ENCODE peak calls at places on chromosomes 12 and 14, in five cellular contexts. One of them, this sample, is unnamed.

GRCh38 chr12:119940881-119941280 is 48.2 kb upstream of the BICDL1 start:
- DNase-seq in K562: no peak
- DNase-seq in GM12891: no peak
- DNase-seq in HepG2: peak; percentile 89
- DNase-seq in H1: peak; percentile 1
- DNase-seq in this sample: no peak

GRCh38 chr12:59657711-59658110 is 61.9 kb downstream of the SLC16A7 start:
- DNase-seq in K562: no peak
- DNase-seq in GM12891: no peak
- DNase-seq in HepG2: no peak
- DNase-seq in H1: no peak
- DNase-seq in this sample: no peak

GRCh38 chr14:105773584-105773983 is 247.2 kb downstream of the TMEM121 start:
- DNase-seq in K562: no peak
- DNase-seq in GM12891: no peak
- DNase-seq in HepG2: no peak
- DNase-seq in H1: no peak
- DNase-seq in this sample: no peak

GRCh38 chr12:106068296-106068695 is 70.5 kb downstream of the NUAK1 start:
- DNase-seq in K562: no peak
- DNase-seq in GM12891: no peak
- DNase-seq in HepG2: no peak
- DNase-seq in H1: no peak
- DNase-seq in this sample: no peak

GRCh38 chr14:104718871-104719270 is 5.2 kb upstream of the ADSS1 start:
- DNase-seq in K562: no peak
- DNase-seq in GM12891: no peak
- DNase-seq in HepG2: no peak
- DNase-seq in H1: no peak
- DNase-seq in this sample: no peak

GRCh38 chr12:3622732-3623690 is 129.9 kb downstream of the CRACR2A start:
- DNase-seq in K562: no peak
- DNase-seq in GM12891: peak; percentile 32
- DNase-seq in HepG2: no peak
- DNase-seq in H1: no peak
- DNase-seq in this sample: no peak

GRCh38 chr12:65881965-65882413 is 57.7 kb downstream of the HMGA2 start:
- DNase-seq in K562: no peak
- DNase-seq in GM12891: peak; percentile 11
- DNase-seq in HepG2: no peak
- DNase-seq in H1: no peak
- DNase-seq in this sample: peak; percentile 6

GRCh38 chr14:56933446-56933845 is 123.2 kb upstream of the OTX2 start:
- DNase-seq in K562: no peak
- DNase-seq in GM12891: no peak
- DNase-seq in HepG2: no peak
- DNase-seq in H1: no peak
- DNase-seq in this sample: no peak

GRCh38 chr14:104109731-104110361 is 24.3 kb downstream of the ASPG start:
- DNase-seq in K562: no peak
- DNase-seq in GM12891: no peak
- DNase-seq in HepG2: no peak
- DNase-seq in H1: no peak
- DNase-seq in this sample: no peak

GRCh38 chr14:103072595-103073366 is 11.2 kb upstream of the LBHD2 start:
- DNase-seq in K562: no peak
- DNase-seq in GM12891: no peak
- DNase-seq in HepG2: no peak
- DNase-seq in H1: no peak
- DNase-seq in this sample: no peak

GRCh38 chr12:94148841-94149780 is 734 bp downstream of the PLXNC1 start:
- DNase-seq in K562: no peak
- DNase-seq in GM12891: peak; percentile 68
- DNase-seq in HepG2: no peak
- DNase-seq in H1: no peak
- DNase-seq in this sample: peak; percentile 61

GRCh38 chr12:65900912-65901672 is 76.8 kb downstream of the HMGA2 start:
- DNase-seq in K562: no peak
- DNase-seq in GM12891: no peak
- DNase-seq in HepG2: no peak
- DNase-seq in H1: no peak
- DNase-seq in this sample: no peak

GRCh38 chr14:99127651-99128167 is 144.3 kb downstream of the BCL11B start:
- DNase-seq in K562: no peak
- DNase-seq in GM12891: no peak
- DNase-seq in HepG2: no peak
- DNase-seq in H1: no peak
- DNase-seq in this sample: no peak

GRCh38 chr12:110251381-110251780 is 29.7 kb upstream of the ATP2A2 start:
- DNase-seq in K562: no peak
- DNase-seq in GM12891: no peak
- DNase-seq in HepG2: no peak
- DNase-seq in H1: no peak
- DNase-seq in this sample: no peak

GRCh38 chr12:56103823-56104108 is 593 bp upstream of the PA2G4 start:
- DNase-seq in K562: no peak
- DNase-seq in GM12891: no peak
- DNase-seq in HepG2: peak; percentile 24
- DNase-seq in H1: no peak
- DNase-seq in this sample: no peak

GRCh38 chr12:102504871-102505270 is 24.5 kb upstream of the IGF1 start:
- DNase-seq in K562: no peak
- DNase-seq in GM12891: no peak
- DNase-seq in HepG2: no peak
- DNase-seq in H1: no peak
- DNase-seq in this sample: no peak

GRCh38 chr14:67618617-67619063 is 1.1 kb upstream of the ARG2 start:
- DNase-seq in K562: peak; percentile 47
- DNase-seq in GM12891: peak; percentile 34
- DNase-seq in HepG2: peak; percentile 75
- DNase-seq in H1: no peak
- DNase-seq in this sample: no peak

GRCh38 chr12:107903377-107904061 is 129.0 kb downstream of the ASCL4 start:
- DNase-seq in K562: peak; percentile 90
- DNase-seq in GM12891: peak; percentile 86
- DNase-seq in HepG2: no peak
- DNase-seq in H1: no peak
- DNase-seq in this sample: peak; percentile 87

GRCh38 chr14:34548472-34548981 is 9.0 kb upstream of the EAPP start:
- DNase-seq in K562: no peak
- DNase-seq in GM12891: no peak
- DNase-seq in HepG2: no peak
- DNase-seq in H1: no peak
- DNase-seq in this sample: no peak

GRCh38 chr14:53767566-53767965 is 189.1 kb downstream of the BMP4 start:
- DNase-seq in K562: no peak
- DNase-seq in GM12891: no peak
- DNase-seq in HepG2: no peak
- DNase-seq in H1: no peak
- DNase-seq in this sample: no peak

GRCh38 chr14:72594099-72594901 is 299.6 kb downstream of the DPF3 start:
- DNase-seq in K562: no peak
- DNase-seq in GM12891: no peak
- DNase-seq in HepG2: no peak
- DNase-seq in H1: no peak
- DNase-seq in this sample: no peak

GRCh38 chr12:68798880-68799229 is 9.1 kb upstream of the MDM2 start:
- DNase-seq in K562: no peak
- DNase-seq in GM12891: no peak
- DNase-seq in HepG2: no peak
- DNase-seq in H1: no peak
- DNase-seq in this sample: no peak

GRCh38 chr12:108838194-108839010 is 19.0 kb downstream of the SSH1 start:
- DNase-seq in K562: peak; percentile 65
- DNase-seq in GM12891: peak; percentile 72
- DNase-seq in HepG2: peak; percentile 80
- DNase-seq in H1: peak; percentile 73
- DNase-seq in this sample: peak; percentile 72

GRCh38 chr12:2395352-2395977 is 342.7 kb downstream of the CACNA1C start:
- DNase-seq in K562: peak; percentile 73
- DNase-seq in GM12891: peak; percentile 41
- DNase-seq in HepG2: peak; percentile 29
- DNase-seq in H1: peak; percentile 41
- DNase-seq in this sample: no peak

GRCh38 chr14:34029921-34030334 is 79.1 kb upstream of the EGLN3 start:
- DNase-seq in K562: peak; percentile 53
- DNase-seq in GM12891: no peak
- DNase-seq in HepG2: no peak
- DNase-seq in H1: no peak
- DNase-seq in this sample: no peak

GRCh38 chr12:107670999-107671643 is 14.5 kb upstream of the PWP1 start:
- DNase-seq in K562: peak; percentile 64
- DNase-seq in GM12891: no peak
- DNase-seq in HepG2: peak; percentile 33
- DNase-seq in H1: peak; percentile 43
- DNase-seq in this sample: no peak

GRCh38 chr12:125140918-125141573 is 75.8 kb downstream of the AACS start:
- DNase-seq in K562: no peak
- DNase-seq in GM12891: no peak
- DNase-seq in HepG2: no peak
- DNase-seq in H1: no peak
- DNase-seq in this sample: no peak

GRCh38 chr14:54362089-54362504 is 34.7 kb upstream of the CDKN3 start:
- DNase-seq in K562: no peak
- DNase-seq in GM12891: no peak
- DNase-seq in HepG2: no peak
- DNase-seq in H1: peak; percentile 80
- DNase-seq in this sample: no peak

DNA sequence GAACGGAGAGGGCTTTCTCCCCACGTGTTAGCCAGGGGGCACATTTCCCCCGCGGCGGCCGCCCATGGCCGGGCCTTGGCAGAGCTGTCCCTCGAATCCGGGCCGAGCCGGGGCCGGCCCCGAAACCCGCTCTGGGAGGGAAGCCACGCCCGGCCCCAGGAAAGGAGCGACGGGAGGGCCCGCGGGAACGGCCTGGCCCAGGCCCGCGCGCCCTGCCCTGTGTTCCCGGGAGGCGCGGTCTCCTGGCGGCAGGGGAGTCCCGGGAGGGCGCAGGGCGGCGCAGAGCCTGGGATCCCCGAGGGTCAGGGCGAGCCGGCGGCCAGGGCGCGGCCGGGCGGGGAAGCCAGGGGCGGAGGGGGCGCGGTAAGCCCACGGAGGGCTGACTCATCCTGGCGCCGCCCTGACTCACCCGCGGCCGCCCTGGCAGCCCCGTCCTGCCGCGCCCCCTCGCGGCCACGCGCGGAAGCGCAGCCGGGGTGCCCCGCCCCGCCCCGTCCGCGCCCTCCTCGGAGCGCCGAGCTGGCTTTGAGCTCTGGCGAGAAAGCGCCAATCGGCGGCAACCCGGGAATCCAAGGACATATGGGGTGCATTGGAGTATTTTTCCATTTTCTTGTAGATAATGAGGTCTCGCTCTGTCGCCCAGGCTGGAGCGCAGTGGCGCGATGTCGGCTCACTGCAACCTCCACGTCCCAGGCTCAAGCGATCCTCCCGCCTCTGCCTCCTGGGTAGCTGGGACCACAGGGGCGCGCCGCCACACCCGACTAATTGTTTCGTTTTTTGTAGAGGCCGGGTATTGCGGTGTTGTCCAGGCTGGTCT is 31.8 kb upstream of the PLEKHG6 start:
- DNase-seq in K562: peak; percentile 93
- DNase-seq in GM12891: peak; percentile 91
- DNase-seq in HepG2: peak; percentile 69
- DNase-seq in H1: peak; percentile 39
- DNase-seq in this sample: peak; percentile 90
- TF ChIP-seq POLR2A in K562: no peak
- TF ChIP-seq POLR2A in GM12891: no peak
- TF ChIP-seq POLR2A in HepG2: peak; percentile 51
- TF ChIP-seq POLR2A in H1: no peak
- TF ChIP-seq POLR2A in this sample: no peak

GRCh38 chr14:50792634-50793068 is 38.3 kb downstream of the NIN start:
- DNase-seq in K562: no peak
- DNase-seq in GM12891: no peak
- DNase-seq in HepG2: no peak
- DNase-seq in H1: no peak
- DNase-seq in this sample: no peak

GRCh38 chr14:50791201-50791600 is 39.8 kb downstream of the NIN start:
- DNase-seq in K562: no peak
- DNase-seq in GM12891: no peak
- DNase-seq in HepG2: no peak
- DNase-seq in H1: no peak
- DNase-seq in this sample: no peak

GRCh38 chr14:50790568-50790967 is 40.4 kb downstream of the NIN start:
- DNase-seq in K562: no peak
- DNase-seq in GM12891: no peak
- DNase-seq in HepG2: no peak
- DNase-seq in H1: no peak
- DNase-seq in this sample: no peak

GRCh38 chr14:50794063-50794645 is 36.8 kb downstream of the NIN start:
- DNase-seq in K562: no peak
- DNase-seq in GM12891: no peak
- DNase-seq in HepG2: no peak
- DNase-seq in H1: no peak
- DNase-seq in this sample: no peak

GRCh38 chr14:50792058-50792477 is 38.9 kb downstream of the NIN start:
- DNase-seq in K562: no peak
- DNase-seq in GM12891: no peak
- DNase-seq in HepG2: no peak
- DNase-seq in H1: no peak
- DNase-seq in this sample: no peak
- TF ChIP-seq POLR2AphosphoS5 in K562: no peak
- TF ChIP-seq POLR2AphosphoS5 in GM12891: no peak
- TF ChIP-seq POLR2AphosphoS5 in HepG2: no peak
- TF ChIP-seq POLR2AphosphoS5 in H1: no peak
- TF ChIP-seq POLR2AphosphoS5 in this sample: peak; percentile 36

DNA sequence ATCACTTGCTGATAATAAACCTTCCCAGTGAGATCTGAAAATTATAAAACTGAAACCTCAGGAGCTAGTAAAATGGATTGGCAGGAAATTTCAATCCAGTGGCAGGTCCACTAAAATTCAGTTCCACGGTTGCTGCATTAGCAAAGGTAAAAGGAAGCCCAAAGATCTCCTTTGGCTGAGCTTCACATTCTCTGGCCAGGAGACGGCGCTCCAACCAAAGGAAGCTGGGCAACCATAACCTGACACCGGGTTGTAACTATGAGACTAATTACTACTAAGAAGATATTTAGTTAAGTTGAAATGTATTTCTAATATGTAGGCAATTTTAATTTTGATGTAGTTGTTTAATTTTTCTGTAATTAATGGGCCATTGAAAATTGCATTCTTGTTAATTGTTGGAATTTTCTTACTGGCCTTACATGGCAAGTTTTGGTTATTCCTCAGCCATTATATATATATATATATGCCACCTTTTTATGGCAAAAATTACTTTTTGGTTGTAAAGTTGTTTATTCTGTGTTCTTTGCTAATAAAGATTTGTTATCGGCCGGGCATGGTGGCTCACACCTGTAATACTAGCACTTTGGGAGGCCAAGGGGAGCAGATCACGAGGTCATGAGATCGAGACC is 17.0 kb downstream of the OR8S1 start:
- DNase-seq in K562: peak; percentile 55
- DNase-seq in GM12891: no peak
- DNase-seq in HepG2: peak; percentile 27
- DNase-seq in H1: peak; percentile 9
- DNase-seq in this sample: no peak
- TF ChIP-seq TAF1 in K562: no peak
- TF ChIP-seq TAF1 in GM12891: no peak
- TF ChIP-seq TAF1 in HepG2: no peak
- TF ChIP-seq TAF1 in H1: no peak
- TF ChIP-seq TAF1 in this sample: no peak

GRCh38 chr12:121626087-121626852 is at the start of gene ORAI1:
- DNase-seq in K562: peak; percentile 98
- DNase-seq in GM12891: peak; percentile 86
- DNase-seq in HepG2: peak; percentile 81
- DNase-seq in H1: peak; percentile 73
- DNase-seq in this sample: peak; percentile 88
- TF ChIP-seq POLR2A in K562: peak; percentile 56
- TF ChIP-seq POLR2A in GM12891: peak; percentile 59
- TF ChIP-seq POLR2A in HepG2: peak; percentile 91
- TF ChIP-seq POLR2A in H1: peak; percentile 69
- TF ChIP-seq POLR2A in this sample: peak; percentile 94

This sample was measured in GM12892.